ENCODE peak calls at places on chromosomes 6 and 20, in five cellular contexts. Y is transverse colon; X is mammary epithelial cell; Q is CD8-positive, alpha-beta T cell; S is left ventricle myocardium inferior. M is an unnamed sample.
A peak's percentile ranks its signal among the peaks of the same experiment; 100 is the strongest.

GRCh38 chr20:56362833-56363413 is 4.1 kb downstream of the FAM210B start:
- DNase-seq in Y (no peak), X (no peak), Q (no peak), S (no peak), M (peak; percentile 38)

GRCh38 chr6:11275598-11275997 is 43.1 kb upstream of the NEDD9 start:
- DNase-seq in Y (no peak), X (no peak), Q (no peak), S (no peak), M (no peak)

GRCh38 chr20:50438986-50439407 is 71.2 kb upstream of the PTPN1 start:
- DNase-seq in Y (no peak), X (peak; percentile 100), Q (no peak), S (no peak), M (no peak)

GRCh38 chr6:163668061-163668426 is 253.5 kb downstream of the QKI start:
- DNase-seq in Y (no peak), X (no peak), Q (no peak), S (no peak), M (no peak)

GRCh38 chr20:33947709-33948295 is 45.9 kb upstream of the RALY start:
- DNase-seq in Y (peak; percentile 38), X (peak; percentile 46), Q (no peak), S (no peak), M (peak; percentile 55)

GRCh38 chr6:30766461-30767157 is 22.3 kb upstream of the IER3 start:
- DNase-seq in Y (no peak), X (no peak), Q (no peak), S (no peak), M (no peak)

GRCh38 chr6:4776493-4776966 is 326 bp downstream of the CDYL start:
- DNase-seq in Y (no peak), X (no peak), Q (no peak), S (no peak), M (peak; percentile 73)

GRCh38 chr6:11258260-11259237 is 26.1 kb upstream of the NEDD9 start:
- DNase-seq in Y (peak; percentile 38), X (no peak), Q (no peak), S (no peak), M (no peak)

GRCh38 chr20:10474606-10475184 is 39.6 kb downstream of the SLX4IP start:
- DNase-seq in Y (no peak), X (no peak), Q (no peak), S (peak; percentile 41), M (no peak)

GRCh38 chr6:16669227-16669626 is 92.0 kb downstream of the ATXN1 start:
- DNase-seq in Y (peak; percentile 46), X (peak; percentile 82), Q (peak; percentile 45), S (no peak), M (no peak)

GRCh38 chr20:63978319-63979220 is 872 bp downstream of the SAMD10 start:
- DNase-seq in Y (peak; percentile 90), X (peak; percentile 66), Q (peak; percentile 41), S (peak; percentile 78), M (peak; percentile 58)

GRCh38 chr6:14520029-14520428 is 402.5 kb downstream of the CD83 start:
- DNase-seq in Y (no peak), X (peak; percentile 90), Q (no peak), S (no peak), M (no peak)

GRCh38 chr6:118751072-118751471 is 99.7 kb upstream of the CEP85L start:
- DNase-seq in Y (no peak), X (no peak), Q (no peak), S (no peak), M (no peak)

GRCh38 chr6:167750956-167751358 is 75.8 kb upstream of the AFDN start:
- DNase-seq in Y (peak; percentile 84), X (peak; percentile 13), Q (no peak), S (peak; percentile 72), M (no peak)

GRCh38 chr20:32830437-32830836 is 10.7 kb downstream of the MAPRE1 start:
- DNase-seq in Y (peak; percentile 22), X (no peak), Q (no peak), S (no peak), M (no peak)

GRCh38 chr20:21280496-21281016 is 22.6 kb upstream of the XRN2 start:
- DNase-seq in Y (peak; percentile 19), X (no peak), Q (no peak), S (no peak), M (no peak)

GRCh38 chr20:51661609-51662178 is 106.5 kb downstream of the ATP9A start:
- DNase-seq in Y (no peak), X (peak; percentile 75), Q (peak; percentile 6), S (no peak), M (no peak)

GRCh38 chr20:35901678-35902544 is 52.4 kb downstream of the SCAND1 start:
- DNase-seq in Y (no peak), X (peak; percentile 78), Q (no peak), S (no peak), M (no peak)

GRCh38 chr6:121430514-121431460 is 4.7 kb upstream of the GJA1 start:
- DNase-seq in Y (no peak), X (no peak), Q (no peak), S (no peak), M (no peak)

GRCh38 chr6:112356994-112357393 is 9.9 kb downstream of the RFPL4B start:
- DNase-seq in Y (no peak), X (no peak), Q (no peak), S (no peak), M (no peak)

GRCh38 chr20:7879883-7880282 is 60.4 kb downstream of the HAO1 start:
- DNase-seq in Y (no peak), X (peak; percentile 14), Q (no peak), S (no peak), M (no peak)

GRCh38 chr6:137487181-137487910 is 6.8 kb downstream of the OLIG3 start:
- DNase-seq in Y (no peak), X (no peak), Q (no peak), S (no peak), M (no peak)

GRCh38 chr6:24981385-24981758 is 45.6 kb upstream of the RIPOR2 start:
- DNase-seq in Y (no peak), X (no peak), Q (no peak), S (no peak), M (peak; percentile 38)

GRCh38 chr20:3765171-3765887 is 2.2 kb downstream of the ADISSP start:
- DNase-seq in Y (no peak), X (no peak), Q (no peak), S (peak; percentile 62), M (no peak)

GRCh38 chr6:159117031-159117430 is 52.2 kb upstream of the FNDC1 start:
- DNase-seq in Y (no peak), X (peak; percentile 46), Q (no peak), S (no peak), M (no peak)

GRCh38 chr6:19898141-19898740 is 61.1 kb downstream of the ID4 start:
- DNase-seq in Y (no peak), X (no peak), Q (no peak), S (no peak), M (no peak)

GRCh38 chr6:27091661-27092315 is 155.7 kb upstream of the PRSS16 start:
- DNase-seq in Y (no peak), X (peak; percentile 88), Q (no peak), S (no peak), M (no peak)

GRCh38 chr6:164072240-164072666 is 657.7 kb downstream of the QKI start:
- DNase-seq in Y (no peak), X (no peak), Q (no peak), S (no peak), M (no peak)

GRCh38 chr20:37789408-37789807 is 95.6 kb downstream of the CTNNBL1 start:
- DNase-seq in Y (no peak), X (no peak), Q (no peak), S (no peak), M (no peak)

GRCh38 chr6:26065952-26066380 is 21.3 kb upstream of the HFE start:
- DNase-seq in Y (peak; percentile 81), X (peak; percentile 72), Q (peak; percentile 32), S (no peak), M (peak; percentile 33)

GRCh38 chr6:7914991-7915789 is 4.6 kb upstream of the TXNDC5 start:
- DNase-seq in Y (no peak), X (no peak), Q (no peak), S (peak; percentile 67), M (no peak)

GRCh38 chr6:144845181-144845580 is 560.0 kb downstream of the UTRN start:
- DNase-seq in Y (no peak), X (no peak), Q (no peak), S (no peak), M (no peak)

GRCh38 chr6:169864148-169865030 is 113.0 kb downstream of the ERMARD start:
- DNase-seq in Y (peak; percentile 51), X (no peak), Q (no peak), S (no peak), M (no peak)

GRCh38 chr6:44235891-44236516 is 10.9 kb upstream of the HSP90AB1 start:
- DNase-seq in Y (no peak), X (no peak), Q (no peak), S (no peak), M (no peak)
- TF ChIP-seq CTCF in Y (no peak), X (no peak), Q (no peak), S (no peak), M (no peak)

DNA sequence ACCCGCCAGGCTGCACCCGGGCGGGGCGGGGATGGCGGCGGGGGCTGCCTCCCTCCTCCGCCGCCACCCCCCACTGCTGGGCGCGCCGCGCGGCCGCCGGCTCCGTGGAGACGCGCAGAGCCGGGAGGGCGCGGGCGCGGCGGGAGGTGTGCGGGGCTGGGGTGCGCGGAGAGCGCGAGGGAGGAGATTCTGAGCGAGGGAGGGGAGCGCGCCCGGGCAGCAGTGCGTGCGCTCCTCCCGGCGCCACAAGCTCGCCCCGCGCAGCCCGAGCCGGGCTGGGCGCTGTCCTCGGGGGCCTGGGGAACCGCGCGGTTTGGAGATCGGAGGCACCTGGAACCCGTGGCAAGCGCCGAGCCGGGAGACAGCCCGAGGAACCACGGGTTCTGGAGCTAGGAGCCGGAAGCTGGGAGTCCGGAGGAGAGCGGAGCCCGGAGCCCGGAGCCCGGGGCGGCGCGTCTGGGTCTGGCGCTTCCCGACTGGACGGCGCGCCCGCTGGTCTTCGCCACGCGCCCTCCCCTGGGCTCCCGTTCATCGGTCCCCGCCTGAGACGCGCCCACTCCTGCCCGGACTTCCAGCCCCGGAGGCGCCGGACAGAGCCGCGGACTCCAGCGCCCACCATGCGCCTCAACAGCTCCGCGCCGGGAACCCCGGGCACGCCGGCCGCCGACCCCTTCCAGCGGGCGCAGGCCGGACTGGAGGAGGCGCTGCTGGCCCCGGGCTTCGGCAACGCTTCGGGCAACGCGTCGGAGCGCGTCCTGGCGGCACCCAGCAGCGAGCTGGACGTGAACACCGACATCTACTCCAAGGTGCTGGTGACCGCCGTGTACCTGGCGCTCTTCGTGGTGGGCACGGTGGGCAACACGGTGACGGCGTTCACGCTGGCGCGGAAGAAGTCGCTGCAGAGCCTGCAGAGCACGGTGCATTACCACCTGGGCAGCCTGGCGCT is at the start of gene NTSR1:
- DNase-seq in Y (no peak), X (peak; percentile 40), Q (no peak), S (no peak), M (peak; percentile 54)
- TF ChIP-seq CTCF in Y (no peak), X (no peak), Q (no peak), S (no peak), M (no peak)

GRCh38 chr20:40442181-40442963 is 246.7 kb downstream of the MAFB start:
- DNase-seq in Y (no peak), X (no peak), Q (no peak), S (no peak), M (no peak)
- TF ChIP-seq CTCF in Y (no peak), X (peak; percentile 19), Q (no peak), S (no peak), M (peak; percentile 17)

GRCh38 chr20:60057123-60057865 is 99.1 kb downstream of the CDH26 start:
- DNase-seq in Y (peak; percentile 52), X (peak; percentile 65), Q (peak; percentile 60), S (peak; percentile 59), M (peak; percentile 80)
- TF ChIP-seq CTCF in Y (peak; percentile 65), X (peak; percentile 90), Q (peak; percentile 81), S (peak; percentile 90), M (peak; percentile 81)